ENCODE peak calls at places on chromosomes 2 and 18, in nine cellular contexts. T, Q, X, I, P, W, L, Y and J are unnamed samples.

GRCh38 chr2:182365855-182366254 is 61.0 kb downstream of the PDE1A start:
- DNase-seq in Y (no peak), P (no peak), X (no peak), Q (no peak), L (no peak), I (no peak), W (no peak), T (no peak), J (no peak)

GRCh38 chr2:19321946-19322345 is 36.5 kb downstream of the OSR1 start:
- DNase-seq in W (no peak), X (no peak), L (no peak), Q (no peak), I (no peak), P (no peak), Y (no peak), T (no peak), J (no peak)

GRCh38 chr2:11352781-11353537 is 8.5 kb upstream of the ROCK2 start:
- DNase-seq in T (no peak), I (no peak), P (no peak), Q (no peak), X (no peak), Y (no peak), W (no peak), L (no peak), J (no peak)

GRCh38 chr18:77316641-77317040 is 67.0 kb downstream of the GALR1 start:
- DNase-seq in T (no peak), I (no peak), P (no peak), L (no peak), X (no peak), Y (no peak), Q (no peak), W (no peak), J (no peak)

GRCh38 chr18:47883771-47884413 is 46.6 kb downstream of the SMAD2 start:
- DNase-seq in W (no peak), L (peak; percentile 35), P (no peak), Y (peak; percentile 9), Q (no peak), X (no peak), T (no peak), I (peak; percentile 96), J (no peak)

GRCh38 chr18:58087928-58088722 is 44.1 kb downstream of the NEDD4L start:
- DNase-seq in X (no peak), L (no peak), W (no peak), T (peak; percentile 65), Y (no peak), I (no peak), Q (no peak), P (no peak), J (no peak)

GRCh38 chr18:74869904-74870863 is 272.5 kb downstream of the ZNF407 start:
- DNase-seq in Y (no peak), W (no peak), Q (no peak), P (no peak), L (no peak), T (no peak), I (no peak), X (no peak), J (no peak)

GRCh38 chr2:40384714-40385113 is 67.2 kb downstream of the SLC8A1 start:
- DNase-seq in I (no peak), X (no peak), T (no peak), Q (no peak), W (no peak), Y (peak; percentile 52), L (no peak), P (no peak), J (no peak)

GRCh38 chr2:136185991-136186771 is 68.2 kb upstream of the CXCR4 start:
- DNase-seq in P (no peak), L (no peak), Q (no peak), T (no peak), I (no peak), Y (no peak), W (no peak), X (no peak), J (no peak)

GRCh38 chr2:161238559-161239415 is 69.4 kb upstream of the PSMD14 start:
- DNase-seq in I (no peak), Y (no peak), W (peak; percentile 90), Q (peak; percentile 20), X (peak; percentile 50), P (peak; percentile 53), T (peak; percentile 94), L (no peak), J (peak; percentile 98)

GRCh38 chr2:231708050-231708772 is at the start of gene PTMA:
- DNase-seq in I (peak; percentile 97), P (peak; percentile 98), W (peak; percentile 99), L (peak; percentile 99), X (peak; percentile 97), Q (peak; percentile 99), Y (peak; percentile 98), T (peak; percentile 100), J (peak; percentile 100)

GRCh38 chr2:183081908-183082307 is 3.4 kb downstream of the DUSP19 start:
- DNase-seq in Q (no peak), I (no peak), W (no peak), Y (no peak), P (no peak), T (no peak), L (no peak), X (no peak), J (peak; percentile 26)

GRCh38 chr2:3307901-3308300 is 69.7 kb downstream of the EIPR1 start:
- DNase-seq in W (no peak), I (no peak), Y (no peak), X (no peak), P (no peak), L (no peak), T (no peak), Q (no peak), J (no peak)

GRCh38 chr2:37829202-37829601 is 95.9 kb upstream of the RMDN2 start:
- DNase-seq in W (no peak), Y (peak; percentile 98), P (no peak), I (no peak), Q (no peak), T (no peak), L (no peak), X (no peak), J (no peak)

GRCh38 chr2:46434851-46435273 is 44.5 kb upstream of the TMEM247 start:
- DNase-seq in I (no peak), P (no peak), T (no peak), L (no peak), X (no peak), Y (peak; percentile 19), W (no peak), Q (no peak), J (no peak)

GRCh38 chr18:69002233-69002632 is 204.4 kb downstream of the CCDC102B start:
- DNase-seq in X (no peak), I (no peak), L (no peak), P (no peak), W (peak; percentile 28), Q (no peak), T (peak; percentile 63), Y (no peak), J (no peak)

GRCh38 chr2:234172066-234172465 is 121.6 kb downstream of the SPP2 start:
- DNase-seq in W (no peak), P (no peak), Y (no peak), I (no peak), L (no peak), T (no peak), X (no peak), Q (no peak), J (no peak)

GRCh38 chr2:632471-632870 is 44.7 kb downstream of the TMEM18 start:
- DNase-seq in W (no peak), P (no peak), T (no peak), L (no peak), X (no peak), I (no peak), Q (no peak), Y (no peak), J (no peak)

GRCh38 chr18:75391275-75392115 is 36.0 kb downstream of the SMIM21 start:
- DNase-seq in Q (no peak), P (no peak), X (no peak), L (no peak), T (no peak), Y (no peak), W (no peak), I (no peak), J (no peak)